ENCODE peak calls at places on chromosomes 3 and 15, in four cellular contexts. One of them, this sample, is unnamed. For H3K27me3 and H3K9me3, the result is how much of the 10 kb centered on the place peaks cover.

GRCh38 chr3:140727886-140728285 is 50.0 kb downstream of the TRIM42 start:
- DNase-seq in Peyer's patch: no peak
- DNase-seq in endodermal cell: no peak
- DNase-seq in heart right ventricle: no peak
- DNase-seq in this sample: no peak

GRCh38 chr3:129773942-129774663 is 119.4 kb downstream of the TMCC1 start:
- DNase-seq in heart right ventricle: no peak
- DNase-seq in Peyer's patch: no peak
- DNase-seq in endodermal cell: no peak
- DNase-seq in this sample: no peak

GRCh38 chr15:101689901-101690300 is 34.4 kb downstream of the TARS3 start:
- DNase-seq in endodermal cell: no peak
- DNase-seq in Peyer's patch: no peak
- DNase-seq in heart right ventricle: no peak
- DNase-seq in this sample: no peak

GRCh38 chr15:83404143-83404542 is 43.0 kb upstream of the SH3GL3 start:
- DNase-seq in heart right ventricle: peak
- DNase-seq in Peyer's patch: no peak
- DNase-seq in endodermal cell: no peak
- DNase-seq in this sample: no peak

GRCh38 chr15:57607570-57608000 is 15.9 kb downstream of the MYZAP start:
- DNase-seq in Peyer's patch: no peak
- DNase-seq in endodermal cell: no peak
- DNase-seq in heart right ventricle: no peak
- DNase-seq in this sample: peak

GRCh38 chr3:103991461-103992115 is 1375.1 kb upstream of the ALCAM start:
- DNase-seq in heart right ventricle: no peak
- DNase-seq in Peyer's patch: no peak
- DNase-seq in endodermal cell: peak
- DNase-seq in this sample: no peak

GRCh38 chr3:20637729-20638128 is 451.7 kb upstream of the SGO1 start:
- DNase-seq in heart right ventricle: no peak
- DNase-seq in endodermal cell: no peak
- DNase-seq in Peyer's patch: no peak
- DNase-seq in this sample: no peak

GRCh38 chr3:52019352-52020080 is 23.8 kb upstream of the RPL29 start:
- DNase-seq in endodermal cell: no peak
- DNase-seq in heart right ventricle: peak
- DNase-seq in Peyer's patch: no peak
- DNase-seq in this sample: no peak

GRCh38 chr15:76274226-76274625 is 37.0 kb downstream of the ETFA start:
- DNase-seq in endodermal cell: no peak
- DNase-seq in Peyer's patch: no peak
- DNase-seq in heart right ventricle: no peak
- DNase-seq in this sample: no peak

GRCh38 chr3:47261301-47261700 is 21.3 kb downstream of the KIF9 start:
- DNase-seq in Peyer's patch: no peak
- DNase-seq in heart right ventricle: no peak
- DNase-seq in endodermal cell: no peak
- DNase-seq in this sample: no peak

GRCh38 chr15:38512901-38513300 is 51.7 kb downstream of the RASGRP1 start:
- DNase-seq in Peyer's patch: no peak
- DNase-seq in endodermal cell: no peak
- DNase-seq in heart right ventricle: no peak
- DNase-seq in this sample: no peak

GRCh38 chr15:84981711-84982300 is at the start of gene PDE8A:
- DNase-seq in heart right ventricle: peak
- DNase-seq in Peyer's patch: peak
- DNase-seq in endodermal cell: peak
- DNase-seq in this sample: peak

GRCh38 chr3:135487261-135487660 is 478.3 kb upstream of the PPP2R3A start:
- DNase-seq in heart right ventricle: no peak
- DNase-seq in endodermal cell: no peak
- DNase-seq in Peyer's patch: no peak
- DNase-seq in this sample: no peak

GRCh38 chr15:67935244-67935643 is 95.4 kb upstream of the RNU6-1 start:
- DNase-seq in heart right ventricle: no peak
- DNase-seq in Peyer's patch: no peak
- DNase-seq in endodermal cell: no peak
- DNase-seq in this sample: no peak

GRCh38 chr3:142366434-142366833 is 81.4 kb downstream of the XRN1 start:
- DNase-seq in heart right ventricle: no peak
- DNase-seq in Peyer's patch: no peak
- DNase-seq in endodermal cell: no peak
- DNase-seq in this sample: no peak

GRCh38 chr3:159326998-159327397 is 525.1 kb downstream of the MFSD1 start:
- DNase-seq in heart right ventricle: no peak
- DNase-seq in Peyer's patch: no peak
- DNase-seq in endodermal cell: no peak
- DNase-seq in this sample: no peak

GRCh38 chr3:54891540-54891897 is 36.3 kb downstream of the LRTM1 start:
- DNase-seq in endodermal cell: peak
- DNase-seq in heart right ventricle: peak
- DNase-seq in Peyer's patch: peak
- DNase-seq in this sample: peak

GRCh38 chr3:4474683-4475490 is 7.8 kb upstream of the SUMF1 start:
- DNase-seq in Peyer's patch: peak
- DNase-seq in heart right ventricle: peak
- DNase-seq in endodermal cell: no peak
- DNase-seq in this sample: no peak

DNA sequence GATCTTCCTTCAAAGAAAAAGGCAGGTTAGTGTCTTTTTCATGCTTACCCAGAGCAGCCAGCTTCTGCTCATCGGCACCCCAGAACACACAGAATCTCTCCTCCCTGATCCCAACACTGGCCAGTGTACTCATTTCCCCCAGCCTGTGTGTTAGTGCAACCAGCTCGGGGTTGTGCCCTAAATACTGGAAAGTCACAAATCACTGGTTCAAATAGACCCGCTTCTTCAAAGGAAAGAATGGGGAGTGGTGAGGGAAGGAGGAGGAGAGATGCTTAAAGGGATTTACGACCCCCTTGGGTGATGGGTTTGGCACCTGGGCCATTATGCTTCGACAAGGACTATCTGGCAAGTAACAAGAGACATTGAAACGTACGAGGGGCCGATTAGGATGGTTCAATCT is 114.0 kb downstream of the FOXB1 start:
- DNase-seq in Peyer's patch: no peak
- DNase-seq in heart right ventricle: no peak
- DNase-seq in endodermal cell: peak
- DNase-seq in this sample: no peak
- H3K27me3 ChIP-seq in Peyer's patch: under half
- H3K27me3 ChIP-seq in heart right ventricle: half or more
- H3K27me3 ChIP-seq in endodermal cell: half or more
- H3K27me3 ChIP-seq in this sample: under half

GRCh38 chr15:99472416-99473145 is 93.2 kb upstream of the MEF2A start:
- DNase-seq in endodermal cell: no peak
- DNase-seq in Peyer's patch: no peak
- DNase-seq in heart right ventricle: no peak
- DNase-seq in this sample: no peak

GRCh38 chr15:99467338-99467720 is 98.5 kb upstream of the MEF2A start:
- DNase-seq in endodermal cell: no peak
- DNase-seq in heart right ventricle: no peak
- DNase-seq in Peyer's patch: no peak
- DNase-seq in this sample: no peak

GRCh38 chr15:99464137-99464536 is 101.6 kb upstream of the MEF2A start:
- DNase-seq in heart right ventricle: no peak
- DNase-seq in endodermal cell: no peak
- DNase-seq in Peyer's patch: no peak
- DNase-seq in this sample: no peak

GRCh38 chr15:99467861-99468460 is 97.8 kb upstream of the MEF2A start:
- DNase-seq in heart right ventricle: no peak
- DNase-seq in endodermal cell: no peak
- DNase-seq in Peyer's patch: no peak
- DNase-seq in this sample: no peak

DNA sequence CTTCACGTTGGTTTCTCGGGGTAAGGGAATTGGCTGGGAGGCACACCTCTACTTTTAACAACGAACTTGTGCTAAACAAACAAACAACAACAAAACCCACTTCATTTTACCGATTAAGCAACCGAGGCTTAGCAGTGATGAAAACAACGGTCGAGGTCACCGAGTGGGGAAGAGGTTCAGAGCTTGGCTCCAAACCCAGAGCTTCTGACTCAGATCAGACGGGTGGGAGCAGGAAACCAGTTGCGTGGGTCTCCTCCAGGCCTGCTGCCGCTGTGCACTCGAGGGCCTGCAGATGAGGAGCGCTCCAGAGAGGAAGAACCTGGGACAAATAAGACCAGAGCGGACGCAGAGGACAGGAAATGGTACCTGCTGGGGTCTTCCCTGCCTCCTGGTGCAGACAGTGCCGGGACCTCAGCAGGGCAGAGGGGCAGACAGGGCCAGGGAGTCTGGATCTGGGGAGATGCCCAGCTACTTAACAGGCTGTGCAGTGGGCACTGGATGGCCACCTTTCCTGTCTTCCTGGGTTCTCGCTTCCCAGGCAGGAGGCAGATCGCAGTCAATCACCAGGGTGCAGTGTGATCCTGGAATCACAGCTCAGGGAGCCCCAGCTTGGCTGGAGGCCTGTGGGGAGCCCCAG is 99.0 kb upstream of the MEF2A start:
- DNase-seq in Peyer's patch: no peak
- DNase-seq in endodermal cell: no peak
- DNase-seq in heart right ventricle: no peak
- DNase-seq in this sample: no peak
- H3K9me3 ChIP-seq in Peyer's patch: under half
- H3K9me3 ChIP-seq in endodermal cell: under half
- H3K9me3 ChIP-seq in heart right ventricle: under half
- H3K9me3 ChIP-seq in this sample: under half

GRCh38 chr15:66115568-66116206 is 137.9 kb downstream of the MEGF11 start:
- DNase-seq in endodermal cell: peak
- DNase-seq in Peyer's patch: no peak
- DNase-seq in heart right ventricle: no peak
- DNase-seq in this sample: peak

GRCh38 chr15:66117841-66118240 is 135.7 kb downstream of the MEGF11 start:
- DNase-seq in heart right ventricle: no peak
- DNase-seq in Peyer's patch: no peak
- DNase-seq in endodermal cell: no peak
- DNase-seq in this sample: no peak

GRCh38 chr15:66123799-66124198 is 129.8 kb downstream of the MEGF11 start:
- DNase-seq in heart right ventricle: no peak
- DNase-seq in endodermal cell: no peak
- DNase-seq in Peyer's patch: no peak
- DNase-seq in this sample: no peak

GRCh38 chr15:66124626-66125025 is 128.9 kb downstream of the MEGF11 start:
- DNase-seq in heart right ventricle: no peak
- DNase-seq in Peyer's patch: no peak
- DNase-seq in endodermal cell: no peak
- DNase-seq in this sample: no peak

GRCh38 chr15:66120422-66120821 is 133.1 kb downstream of the MEGF11 start:
- DNase-seq in Peyer's patch: no peak
- DNase-seq in heart right ventricle: no peak
- DNase-seq in endodermal cell: no peak
- DNase-seq in this sample: no peak
- H3K27me3 ChIP-seq in Peyer's patch: under half
- H3K27me3 ChIP-seq in heart right ventricle: under half
- H3K27me3 ChIP-seq in endodermal cell: under half
- H3K27me3 ChIP-seq in this sample: under half

GRCh38 chr3:44501971-44502370 is 24.5 kb upstream of the ZNF445 start:
- DNase-seq in endodermal cell: no peak
- DNase-seq in heart right ventricle: no peak
- DNase-seq in Peyer's patch: no peak
- DNase-seq in this sample: no peak

GRCh38 chr3:44495636-44496415 is 18.4 kb upstream of the ZNF445 start:
- DNase-seq in Peyer's patch: no peak
- DNase-seq in heart right ventricle: no peak
- DNase-seq in endodermal cell: no peak
- DNase-seq in this sample: no peak

GRCh38 chr3:44504566-44504965 is 27.1 kb upstream of the ZNF445 start:
- DNase-seq in heart right ventricle: no peak
- DNase-seq in Peyer's patch: no peak
- DNase-seq in endodermal cell: no peak
- DNase-seq in this sample: no peak

GRCh38 chr3:44499149-44499898 is 21.9 kb upstream of the ZNF445 start:
- DNase-seq in endodermal cell: no peak
- DNase-seq in Peyer's patch: no peak
- DNase-seq in heart right ventricle: no peak
- DNase-seq in this sample: no peak
- H3K9me3 ChIP-seq in endodermal cell: half or more
- H3K9me3 ChIP-seq in Peyer's patch: under half
- H3K9me3 ChIP-seq in heart right ventricle: under half
- H3K9me3 ChIP-seq in this sample: half or more

GRCh38 chr3:139099968-139100817 is 55.5 kb upstream of the PRR23C start:
- DNase-seq in endodermal cell: no peak
- DNase-seq in Peyer's patch: no peak
- DNase-seq in heart right ventricle: no peak
- DNase-seq in this sample: no peak

GRCh38 chr3:139101396-139101795 is 56.7 kb upstream of the PRR23C start:
- DNase-seq in Peyer's patch: no peak
- DNase-seq in heart right ventricle: no peak
- DNase-seq in endodermal cell: peak
- DNase-seq in this sample: no peak

GRCh38 chr3:139098391-139098790 is 53.7 kb upstream of the PRR23C start:
- DNase-seq in heart right ventricle: no peak
- DNase-seq in Peyer's patch: no peak
- DNase-seq in endodermal cell: no peak
- DNase-seq in this sample: no peak

GRCh38 chr3:139102606-139103005 is 57.9 kb upstream of the PRR23C start:
- DNase-seq in heart right ventricle: no peak
- DNase-seq in endodermal cell: no peak
- DNase-seq in Peyer's patch: no peak
- DNase-seq in this sample: no peak

GRCh38 chr3:139100821-139101220 is 56.1 kb upstream of the PRR23C start:
- DNase-seq in heart right ventricle: no peak
- DNase-seq in endodermal cell: no peak
- DNase-seq in Peyer's patch: no peak
- DNase-seq in this sample: no peak
- H3K27me3 ChIP-seq in heart right ventricle: under half
- H3K27me3 ChIP-seq in endodermal cell: under half
- H3K27me3 ChIP-seq in Peyer's patch: under half
- H3K27me3 ChIP-seq in this sample: under half

DNA sequence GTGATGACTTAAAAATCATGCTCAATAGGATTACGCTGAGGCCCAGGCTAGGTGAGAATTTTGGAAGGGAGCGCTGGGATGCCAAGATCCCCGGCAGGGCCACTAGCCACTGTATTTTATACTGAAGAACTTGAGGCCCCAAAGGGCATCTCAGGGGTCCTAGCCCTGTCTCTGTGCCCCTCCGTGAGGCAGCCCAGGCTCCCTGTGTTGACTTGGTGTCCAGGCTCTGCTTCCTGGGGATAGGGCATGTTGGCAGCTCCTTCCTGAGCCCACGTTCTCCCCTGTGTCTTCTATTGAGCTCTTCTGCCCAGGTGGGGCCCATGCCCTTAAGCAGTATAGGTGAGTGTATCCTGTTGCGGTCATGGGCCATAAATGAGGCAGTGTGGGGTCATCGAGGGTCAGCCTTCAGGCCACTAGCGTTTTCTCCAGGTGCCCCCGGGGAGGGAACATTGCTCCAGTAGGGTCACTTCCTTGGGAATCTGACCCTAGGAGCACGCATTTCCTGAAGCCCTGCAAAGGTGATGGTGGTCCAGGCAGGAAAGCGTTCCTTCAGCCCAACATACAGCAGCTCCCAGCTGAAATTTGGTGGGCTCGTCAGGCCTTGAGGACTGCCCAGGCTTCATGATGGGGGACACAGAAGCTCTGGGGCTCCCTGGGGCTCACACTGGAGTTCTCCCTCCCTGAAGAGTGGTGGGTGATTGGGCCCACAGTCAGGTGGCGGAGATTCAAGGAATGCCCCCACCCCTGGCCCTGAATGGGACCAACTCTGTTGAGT is 189.4 kb downstream of the UBE3A start:
- DNase-seq in endodermal cell: peak
- DNase-seq in Peyer's patch: no peak
- DNase-seq in heart right ventricle: peak
- DNase-seq in this sample: peak
- H3K9me3 ChIP-seq in endodermal cell: under half
- H3K9me3 ChIP-seq in Peyer's patch: under half
- H3K9me3 ChIP-seq in heart right ventricle: under half
- H3K9me3 ChIP-seq in this sample: under half